ENCODE peak calls at places on chromosomes 1 and 21, in nine cellular contexts. X is NCI-H1105, M is anterior cingulate cortex, A is EH, K is H4, P is lower lobe of right lung, S is ACHN, I is MM.1S, J is KBM-7. B is an unnamed sample.
A peak's percentile ranks its signal among the peaks of the same experiment; 100 is the strongest.

GRCh38 chr1:8670371-8670818 is 147.0 kb downstream of the RERE start:
- DNase-seq in X (no peak), M (no peak), A (peak; percentile 81), K (no peak), P (no peak), S (peak; percentile 42), I (no peak), J (no peak), B (peak; percentile 79)

GRCh38 chr1:32180186-32181060 is 948 bp downstream of the TXLNA start:
- DNase-seq in X (no peak), M (no peak), A (peak; percentile 79), K (no peak), P (peak; percentile 73), S (peak; percentile 56), I (peak; percentile 38), J (no peak), B (peak; percentile 38)

GRCh38 chr1:94641990-94642389 is 100.4 kb upstream of the F3 start:
- DNase-seq in X (no peak), M (no peak), A (no peak), K (no peak), P (no peak), S (no peak), I (no peak), J (no peak), B (peak; percentile 66)

GRCh38 chr1:178282949-178283367 is 189.1 kb downstream of the RASAL2 start:
- DNase-seq in X (no peak), M (no peak), A (peak; percentile 60), K (peak; percentile 52), P (no peak), S (peak; percentile 76), I (no peak), J (peak; percentile 42), B (peak; percentile 71)

GRCh38 chr1:221494670-221495069 is 247.2 kb downstream of the DUSP10 start:
- DNase-seq in X (no peak), M (no peak), A (peak; percentile 53), K (peak; percentile 26), P (no peak), S (no peak), I (no peak), J (no peak), B (peak; percentile 79)

GRCh38 chr21:21074305-21074704 is 76.1 kb downstream of the NCAM2 start:
- DNase-seq in X (no peak), M (no peak), A (no peak), K (no peak), P (no peak), S (no peak), I (no peak), J (no peak), B (no peak)

GRCh38 chr1:155018617-155019348 is 14.8 kb downstream of the DCST2 start:
- DNase-seq in X (no peak), M (no peak), A (peak; percentile 35), K (no peak), P (no peak), S (peak; percentile 37), I (no peak), J (no peak), B (no peak)

GRCh38 chr21:32135401-32136363 is 143.2 kb downstream of the MIS18A start:
- DNase-seq in X (no peak), M (no peak), A (peak; percentile 75), K (peak; percentile 49), P (no peak), S (no peak), I (peak; percentile 87), J (no peak), B (no peak)

GRCh38 chr1:30778156-30778978 is 20.8 kb upstream of the LAPTM5 start:
- DNase-seq in X (peak; percentile 30), M (no peak), A (peak; percentile 79), K (peak; percentile 94), P (peak; percentile 10), S (peak; percentile 93), I (no peak), J (peak; percentile 56), B (peak; percentile 75)

GRCh38 chr1:230642263-230642959 is at the start of gene COG2:
- DNase-seq in X (peak; percentile 80), M (peak; percentile 91), A (peak; percentile 92), K (peak; percentile 86), P (peak; percentile 96), S (peak; percentile 96), I (peak; percentile 97), J (peak; percentile 96), B (peak; percentile 72)

GRCh38 chr1:10338611-10339010 is 60.3 kb upstream of the PGD start:
- DNase-seq in X (no peak), M (no peak), A (no peak), K (no peak), P (no peak), S (no peak), I (no peak), J (no peak), B (no peak)

GRCh38 chr21:45365608-45366241 is 39.2 kb upstream of the COL18A1 start:
- DNase-seq in X (no peak), M (no peak), A (peak; percentile 79), K (peak; percentile 71), P (no peak), S (peak; percentile 91), I (no peak), J (no peak), B (peak; percentile 85)

GRCh38 chr1:150085406-150085805 is 17.8 kb downstream of the VPS45 start:
- DNase-seq in X (no peak), M (no peak), A (no peak), K (no peak), P (no peak), S (no peak), I (no peak), J (no peak), B (no peak)

GRCh38 chr1:30942326-30942978 is 33.9 kb upstream of the SDC3 start:
- DNase-seq in X (peak; percentile 31), M (no peak), A (no peak), K (no peak), P (no peak), S (no peak), I (no peak), J (no peak), B (no peak)

GRCh38 chr1:216183007-216183406 is 240.2 kb downstream of the USH2A start:
- DNase-seq in X (no peak), M (no peak), A (peak; percentile 77), K (peak; percentile 42), P (no peak), S (peak; percentile 29), I (no peak), J (no peak), B (peak; percentile 67)

GRCh38 chr1:65082346-65083040 is 65.5 kb upstream of the AK4 start:
- DNase-seq in X (no peak), M (no peak), A (no peak), K (no peak), P (no peak), S (no peak), I (no peak), J (no peak), B (peak; percentile 27)

GRCh38 chr1:99591886-99592285 is 54.0 kb upstream of the PALMD start:
- DNase-seq in X (no peak), M (no peak), A (no peak), K (no peak), P (no peak), S (no peak), I (no peak), J (no peak), B (no peak)

GRCh38 chr1:14113841-14114567 is 414.0 kb downstream of the PRDM2 start:
- DNase-seq in X (peak; percentile 62), M (peak; percentile 25), A (no peak), K (peak; percentile 75), P (peak; percentile 46), S (peak; percentile 67), I (peak; percentile 74), J (peak; percentile 42), B (peak; percentile 28)

GRCh38 chr21:38277501-38278111 is 20.8 kb downstream of the KCNJ15 start:
- DNase-seq in X (no peak), M (no peak), A (peak; percentile 99), K (peak; percentile 80), P (no peak), S (peak; percentile 95), I (no peak), J (no peak), B (peak; percentile 98)

GRCh38 chr1:228013322-228014234 is 6.8 kb downstream of the WNT3A start:
- DNase-seq in X (no peak), M (no peak), A (no peak), K (no peak), P (peak; percentile 60), S (no peak), I (no peak), J (no peak), B (no peak)

GRCh38 chr1:170664828-170665617 is 1.1 kb downstream of the PRRX1 start:
- DNase-seq in X (peak; percentile 72), M (no peak), A (peak; percentile 75), K (no peak), P (no peak), S (peak; percentile 33), I (no peak), J (no peak), B (no peak)

GRCh38 chr1:43199093-43199726 is 27.1 kb downstream of the CFAP57 start:
- DNase-seq in X (peak; percentile 83), M (no peak), A (no peak), K (no peak), P (no peak), S (no peak), I (peak; percentile 11), J (no peak), B (peak; percentile 34)

GRCh38 chr1:112714313-112715263 is 544 bp downstream of the PPM1J start:
- DNase-seq in X (no peak), M (no peak), A (peak; percentile 19), K (no peak), P (no peak), S (no peak), I (no peak), J (peak; percentile 70), B (no peak)

GRCh38 chr1:61674221-61674620 is 50.7 kb downstream of the TM2D1 start:
- DNase-seq in X (no peak), M (no peak), A (peak; percentile 5), K (no peak), P (no peak), S (no peak), I (no peak), J (no peak), B (peak; percentile 18)

GRCh38 chr1:40710581-40711315 is 19.2 kb downstream of the NFYC start:
- DNase-seq in X (no peak), M (no peak), A (peak; percentile 37), K (no peak), P (no peak), S (no peak), I (no peak), J (peak; percentile 24), B (no peak)

GRCh38 chr1:1616045-1616821 is 933 bp downstream of the MIB2 start:
- DNase-seq in X (no peak), M (no peak), A (peak; percentile 46), K (no peak), P (no peak), S (peak; percentile 29), I (peak; percentile 46), J (no peak), B (no peak)

GRCh38 chr1:232509570-232509969 is 120.4 kb downstream of the SIPA1L2 start:
- DNase-seq in X (no peak), M (no peak), A (no peak), K (no peak), P (no peak), S (no peak), I (no peak), J (no peak), B (peak; percentile 51)

GRCh38 chr1:160377585-160378206 is 10.8 kb downstream of the NHLH1 start:
- DNase-seq in X (no peak), M (no peak), A (peak; percentile 73), K (no peak), P (no peak), S (no peak), I (no peak), J (no peak), B (no peak)

GRCh38 chr1:207581496-207582168 is 63.3 kb upstream of the CR1L start:
- DNase-seq in X (no peak), M (no peak), A (no peak), K (no peak), P (no peak), S (no peak), I (no peak), J (no peak), B (peak; percentile 13)

GRCh38 chr1:116580446-116581322 is 9.9 kb upstream of the CD58 start:
- DNase-seq in X (no peak), M (no peak), A (peak; percentile 27), K (no peak), P (no peak), S (no peak), I (no peak), J (no peak), B (peak; percentile 43)

GRCh38 chr1:156493154-156493631 is 7.4 kb downstream of the MEF2D start:
- DNase-seq in X (no peak), M (no peak), A (no peak), K (no peak), P (no peak), S (no peak), I (peak; percentile 51), J (no peak), B (no peak)